ENCODE peak calls at places on chromosomes 5 and 9, in nine cellular contexts. One of them, this sample, is unnamed.

GRCh38 chr5:161138751-161139455 is 286.9 kb upstream of the ATP10B start:
- DNase-seq in fibroblast of the aortic adventitia: no peak
- DNase-seq in neural progenitor cell: no peak
- DNase-seq in foreskin keratinocyte: no peak
- DNase-seq in mesothelial cell of epicardium: no peak
- DNase-seq in WTC11: no peak
- DNase-seq in foreskin fibroblast: no peak
- DNase-seq in nephron progenitor cell: no peak
- DNase-seq in GM06990: no peak
- DNase-seq in this sample: no peak

GRCh38 chr5:56330167-56330566 is 97.0 kb upstream of the ANKRD55 start:
- DNase-seq in fibroblast of the aortic adventitia: no peak
- DNase-seq in neural progenitor cell: no peak
- DNase-seq in foreskin keratinocyte: no peak
- DNase-seq in mesothelial cell of epicardium: no peak
- DNase-seq in WTC11: no peak
- DNase-seq in foreskin fibroblast: no peak
- DNase-seq in nephron progenitor cell: no peak
- DNase-seq in GM06990: no peak
- DNase-seq in this sample: no peak

GRCh38 chr9:35691325-35691631 is 1.6 kb upstream of the TPM2 start:
- DNase-seq in fibroblast of the aortic adventitia: no peak
- DNase-seq in neural progenitor cell: peak; percentile 45
- DNase-seq in foreskin keratinocyte: no peak
- DNase-seq in mesothelial cell of epicardium: no peak
- DNase-seq in WTC11: no peak
- DNase-seq in foreskin fibroblast: no peak
- DNase-seq in nephron progenitor cell: no peak
- DNase-seq in GM06990: no peak
- DNase-seq in this sample: peak; percentile 52

GRCh38 chr9:131214457-131214856 is 61.9 kb downstream of the FAM78A start:
- DNase-seq in fibroblast of the aortic adventitia: peak; percentile 31
- DNase-seq in neural progenitor cell: no peak
- DNase-seq in foreskin keratinocyte: no peak
- DNase-seq in mesothelial cell of epicardium: no peak
- DNase-seq in WTC11: no peak
- DNase-seq in foreskin fibroblast: peak; percentile 45
- DNase-seq in nephron progenitor cell: no peak
- DNase-seq in GM06990: no peak
- DNase-seq in this sample: no peak

GRCh38 chr9:37929441-37929895 is 25.5 kb upstream of the SLC25A51 start:
- DNase-seq in fibroblast of the aortic adventitia: peak; percentile 64
- DNase-seq in neural progenitor cell: no peak
- DNase-seq in foreskin keratinocyte: peak; percentile 48
- DNase-seq in mesothelial cell of epicardium: no peak
- DNase-seq in WTC11: no peak
- DNase-seq in foreskin fibroblast: peak; percentile 69
- DNase-seq in nephron progenitor cell: no peak
- DNase-seq in GM06990: no peak
- DNase-seq in this sample: no peak

GRCh38 chr5:106311230-106311629 is 1359.5 kb downstream of the EFNA5 start:
- DNase-seq in fibroblast of the aortic adventitia: peak; percentile 38
- DNase-seq in neural progenitor cell: no peak
- DNase-seq in foreskin keratinocyte: no peak
- DNase-seq in mesothelial cell of epicardium: no peak
- DNase-seq in WTC11: no peak
- DNase-seq in foreskin fibroblast: no peak
- DNase-seq in nephron progenitor cell: no peak
- DNase-seq in GM06990: no peak
- DNase-seq in this sample: no peak

GRCh38 chr5:166119506-166119905 is 2171.9 kb upstream of the WWC1 start:
- DNase-seq in fibroblast of the aortic adventitia: no peak
- DNase-seq in neural progenitor cell: no peak
- DNase-seq in foreskin keratinocyte: no peak
- DNase-seq in mesothelial cell of epicardium: no peak
- DNase-seq in WTC11: no peak
- DNase-seq in foreskin fibroblast: no peak
- DNase-seq in nephron progenitor cell: no peak
- DNase-seq in GM06990: no peak
- DNase-seq in this sample: no peak

GRCh38 chr9:83281306-83282255 is 218.6 kb upstream of the RASEF start:
- DNase-seq in fibroblast of the aortic adventitia: peak; percentile 60
- DNase-seq in neural progenitor cell: no peak
- DNase-seq in foreskin keratinocyte: peak; percentile 24
- DNase-seq in mesothelial cell of epicardium: no peak
- DNase-seq in WTC11: no peak
- DNase-seq in foreskin fibroblast: peak; percentile 69
- DNase-seq in nephron progenitor cell: no peak
- DNase-seq in GM06990: no peak
- DNase-seq in this sample: no peak

GRCh38 chr5:144390133-144390532 is 219.5 kb downstream of the KCTD16 start:
- DNase-seq in fibroblast of the aortic adventitia: peak; percentile 35
- DNase-seq in neural progenitor cell: peak; percentile 23
- DNase-seq in foreskin keratinocyte: peak; percentile 1
- DNase-seq in mesothelial cell of epicardium: no peak
- DNase-seq in WTC11: peak; percentile 16
- DNase-seq in foreskin fibroblast: no peak
- DNase-seq in nephron progenitor cell: no peak
- DNase-seq in GM06990: no peak
- DNase-seq in this sample: no peak

GRCh38 chr5:130605200-130605599 is 559.9 kb downstream of the HINT1 start:
- DNase-seq in fibroblast of the aortic adventitia: no peak
- DNase-seq in neural progenitor cell: peak; percentile 71
- DNase-seq in foreskin keratinocyte: peak; percentile 56
- DNase-seq in mesothelial cell of epicardium: no peak
- DNase-seq in WTC11: no peak
- DNase-seq in foreskin fibroblast: no peak
- DNase-seq in nephron progenitor cell: no peak
- DNase-seq in GM06990: no peak
- DNase-seq in this sample: no peak

GRCh38 chr5:169003721-169004481 is 297.0 kb downstream of the SLIT3 start:
- DNase-seq in fibroblast of the aortic adventitia: peak; percentile 28
- DNase-seq in neural progenitor cell: peak; percentile 56
- DNase-seq in foreskin keratinocyte: no peak
- DNase-seq in mesothelial cell of epicardium: no peak
- DNase-seq in WTC11: peak; percentile 30
- DNase-seq in foreskin fibroblast: no peak
- DNase-seq in nephron progenitor cell: peak; percentile 30
- DNase-seq in GM06990: no peak
- DNase-seq in this sample: no peak

DNA sequence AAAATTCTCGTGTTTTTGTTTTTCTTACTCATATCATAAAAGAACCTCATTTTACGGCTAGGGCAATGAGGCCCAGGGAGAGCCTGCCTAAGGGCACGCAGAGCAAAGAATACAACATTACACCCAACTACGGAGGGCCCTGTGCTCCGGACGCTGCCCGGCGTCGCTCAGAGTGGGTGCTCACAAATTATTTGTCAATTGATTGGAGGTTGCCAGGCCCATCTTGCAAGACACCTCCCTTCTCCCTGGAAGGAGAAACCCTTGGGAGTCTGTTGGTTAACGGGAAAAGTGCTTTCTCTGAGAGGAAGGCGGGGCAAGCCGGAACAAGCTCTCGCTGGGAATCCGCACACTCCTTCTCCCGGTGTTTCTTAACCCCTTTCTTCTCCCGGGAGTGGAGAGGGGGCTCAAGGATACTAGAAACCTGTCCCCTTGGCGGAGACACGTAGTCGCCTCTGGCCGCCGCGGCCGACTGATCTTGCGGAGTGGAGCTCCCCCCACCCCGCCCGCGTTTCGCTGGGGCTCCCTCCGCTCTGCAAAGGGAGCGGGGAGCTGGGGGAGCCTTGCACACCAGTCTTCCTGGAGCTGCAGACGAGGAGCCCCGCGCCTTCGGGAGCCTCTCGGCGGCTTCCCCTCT is 599.3 kb upstream of the SGCD start:
- DNase-seq in fibroblast of the aortic adventitia: no peak
- DNase-seq in neural progenitor cell: peak; percentile 55
- DNase-seq in foreskin keratinocyte: peak; percentile 32
- DNase-seq in mesothelial cell of epicardium: no peak
- DNase-seq in WTC11: no peak
- DNase-seq in foreskin fibroblast: no peak
- DNase-seq in nephron progenitor cell: no peak
- DNase-seq in GM06990: no peak
- DNase-seq in this sample: no peak
- TF ChIP-seq CTCF in fibroblast of the aortic adventitia: no peak
- TF ChIP-seq CTCF in neural progenitor cell: no peak
- TF ChIP-seq CTCF in foreskin keratinocyte: no peak
- TF ChIP-seq CTCF in mesothelial cell of epicardium: no peak
- TF ChIP-seq CTCF in WTC11: no peak
- TF ChIP-seq CTCF in foreskin fibroblast: no peak
- TF ChIP-seq CTCF in nephron progenitor cell: no peak
- TF ChIP-seq CTCF in GM06990: no peak
- TF ChIP-seq CTCF in this sample: no peak

GRCh38 chr9:12329623-12329985 is 363.6 kb upstream of the TYRP1 start:
- DNase-seq in fibroblast of the aortic adventitia: no peak
- DNase-seq in neural progenitor cell: no peak
- DNase-seq in foreskin keratinocyte: no peak
- DNase-seq in mesothelial cell of epicardium: no peak
- DNase-seq in WTC11: no peak
- DNase-seq in foreskin fibroblast: no peak
- DNase-seq in nephron progenitor cell: no peak
- DNase-seq in GM06990: no peak
- DNase-seq in this sample: no peak
- TF ChIP-seq CTCF in fibroblast of the aortic adventitia: no peak
- TF ChIP-seq CTCF in neural progenitor cell: no peak
- TF ChIP-seq CTCF in foreskin keratinocyte: no peak
- TF ChIP-seq CTCF in mesothelial cell of epicardium: no peak
- TF ChIP-seq CTCF in WTC11: no peak
- TF ChIP-seq CTCF in foreskin fibroblast: no peak
- TF ChIP-seq CTCF in nephron progenitor cell: peak; percentile 7
- TF ChIP-seq CTCF in GM06990: no peak
- TF ChIP-seq CTCF in this sample: no peak

GRCh38 chr9:71768388-71769174 is at the start of gene CEMIP2:
- DNase-seq in fibroblast of the aortic adventitia: peak; percentile 85
- DNase-seq in neural progenitor cell: peak; percentile 96
- DNase-seq in foreskin keratinocyte: peak; percentile 92
- DNase-seq in mesothelial cell of epicardium: peak; percentile 88
- DNase-seq in WTC11: peak; percentile 91
- DNase-seq in foreskin fibroblast: peak; percentile 91
- DNase-seq in nephron progenitor cell: peak; percentile 90
- DNase-seq in GM06990: peak; percentile 82
- DNase-seq in this sample: peak; percentile 90

GRCh38 chr9:71767421-71768321 is 642 bp downstream of the CEMIP2 start:
- DNase-seq in fibroblast of the aortic adventitia: peak; percentile 36
- DNase-seq in neural progenitor cell: peak; percentile 96
- DNase-seq in foreskin keratinocyte: peak; percentile 40
- DNase-seq in mesothelial cell of epicardium: no peak
- DNase-seq in WTC11: peak; percentile 40
- DNase-seq in foreskin fibroblast: peak; percentile 16
- DNase-seq in nephron progenitor cell: peak; percentile 59
- DNase-seq in GM06990: no peak
- DNase-seq in this sample: no peak

GRCh38 chr9:71772726-71773125 is 4.4 kb upstream of the CEMIP2 start:
- DNase-seq in fibroblast of the aortic adventitia: no peak
- DNase-seq in neural progenitor cell: no peak
- DNase-seq in foreskin keratinocyte: no peak
- DNase-seq in mesothelial cell of epicardium: no peak
- DNase-seq in WTC11: no peak
- DNase-seq in foreskin fibroblast: no peak
- DNase-seq in nephron progenitor cell: no peak
- DNase-seq in GM06990: no peak
- DNase-seq in this sample: no peak

GRCh38 chr9:71766663-71767062 is 1.6 kb downstream of the CEMIP2 start:
- DNase-seq in fibroblast of the aortic adventitia: no peak
- DNase-seq in neural progenitor cell: no peak
- DNase-seq in foreskin keratinocyte: no peak
- DNase-seq in mesothelial cell of epicardium: no peak
- DNase-seq in WTC11: no peak
- DNase-seq in foreskin fibroblast: no peak
- DNase-seq in nephron progenitor cell: no peak
- DNase-seq in GM06990: no peak
- DNase-seq in this sample: peak; percentile 17

DNA sequence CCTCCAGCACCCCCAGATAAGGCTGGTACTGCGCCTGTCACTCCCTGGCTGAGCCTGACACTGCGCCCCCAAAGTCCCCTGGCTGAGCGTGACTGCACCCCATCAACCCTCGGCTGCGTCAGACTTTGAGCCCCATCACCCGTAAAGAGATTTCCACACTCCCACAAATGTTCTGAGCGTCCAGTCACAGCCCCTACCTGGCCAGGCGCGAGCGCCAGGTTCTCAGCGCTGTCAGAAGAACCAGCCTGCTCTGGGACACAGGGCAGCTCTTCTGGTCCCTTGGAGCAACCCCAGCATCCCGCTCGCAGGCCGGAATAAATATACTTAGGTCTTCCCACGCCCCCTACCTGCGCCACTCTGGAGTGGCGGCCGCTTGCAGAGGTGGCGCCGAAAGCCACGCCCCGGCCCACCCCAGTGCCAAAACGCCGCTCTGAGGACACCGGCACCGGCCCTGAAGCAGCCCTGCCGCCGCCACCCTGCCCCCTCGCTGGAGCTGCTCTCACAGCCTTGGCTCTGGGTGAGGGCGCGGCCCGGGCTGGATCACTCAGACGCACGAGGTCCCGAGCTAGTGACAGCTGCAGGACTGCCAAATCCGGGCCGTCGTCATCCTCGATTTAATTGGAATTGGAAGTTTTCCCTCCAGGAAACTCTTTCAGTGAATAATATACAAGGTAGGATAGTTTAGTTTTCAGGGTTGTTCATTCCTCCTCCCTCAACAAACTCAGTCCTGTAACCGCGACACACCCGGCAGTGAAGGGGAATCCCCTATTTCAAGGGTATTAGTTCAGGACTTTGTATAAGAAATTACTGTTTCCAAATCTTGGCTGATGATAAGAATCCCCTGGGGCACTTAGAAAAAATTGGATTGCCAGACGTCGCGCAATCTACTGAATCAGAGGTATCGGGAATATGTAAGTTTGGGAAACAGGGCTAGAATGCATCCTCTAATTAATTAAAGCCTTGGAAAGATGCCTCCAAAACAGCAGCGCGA is 1.2 kb upstream of the CEMIP2 start:
- DNase-seq in fibroblast of the aortic adventitia: peak; percentile 75
- DNase-seq in neural progenitor cell: peak; percentile 94
- DNase-seq in foreskin keratinocyte: peak; percentile 62
- DNase-seq in mesothelial cell of epicardium: peak; percentile 40
- DNase-seq in WTC11: peak; percentile 89
- DNase-seq in foreskin fibroblast: peak; percentile 41
- DNase-seq in nephron progenitor cell: peak; percentile 80
- DNase-seq in GM06990: peak; percentile 48
- DNase-seq in this sample: peak; percentile 33
- TF ChIP-seq CTCF in fibroblast of the aortic adventitia: peak; percentile 1
- TF ChIP-seq CTCF in neural progenitor cell: peak; percentile 36
- TF ChIP-seq CTCF in foreskin keratinocyte: peak; percentile 0
- TF ChIP-seq CTCF in mesothelial cell of epicardium: peak; percentile 18
- TF ChIP-seq CTCF in WTC11: peak; percentile 39
- TF ChIP-seq CTCF in foreskin fibroblast: peak; percentile 1
- TF ChIP-seq CTCF in nephron progenitor cell: no peak
- TF ChIP-seq CTCF in GM06990: no peak
- TF ChIP-seq CTCF in this sample: peak; percentile 19

DNA sequence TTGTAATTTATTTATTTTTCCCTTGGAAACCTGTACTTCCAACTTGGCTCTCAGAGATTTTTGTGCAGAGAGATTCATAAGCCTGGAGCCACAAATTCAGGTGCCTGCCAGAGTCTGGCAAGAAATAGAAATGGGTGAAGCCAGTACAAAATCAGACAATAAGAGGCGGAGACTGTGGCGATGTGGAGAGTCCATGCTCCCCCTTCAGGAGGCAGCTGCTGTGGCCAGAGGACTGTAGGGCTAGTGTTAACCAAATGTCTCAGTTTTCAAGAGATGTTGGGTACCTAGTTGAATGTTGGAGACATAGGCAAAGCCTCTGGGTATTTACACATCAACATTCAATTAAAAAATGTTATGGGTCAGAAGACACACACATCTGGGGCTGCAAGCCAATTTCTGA is 208.6 kb downstream of the PSAT1 start:
- DNase-seq in fibroblast of the aortic adventitia: no peak
- DNase-seq in neural progenitor cell: no peak
- DNase-seq in foreskin keratinocyte: no peak
- DNase-seq in mesothelial cell of epicardium: no peak
- DNase-seq in WTC11: no peak
- DNase-seq in foreskin fibroblast: no peak
- DNase-seq in nephron progenitor cell: no peak
- DNase-seq in GM06990: no peak
- DNase-seq in this sample: no peak
- TF ChIP-seq CTCF in fibroblast of the aortic adventitia: no peak
- TF ChIP-seq CTCF in neural progenitor cell: no peak
- TF ChIP-seq CTCF in foreskin keratinocyte: no peak
- TF ChIP-seq CTCF in mesothelial cell of epicardium: no peak
- TF ChIP-seq CTCF in WTC11: no peak
- TF ChIP-seq CTCF in foreskin fibroblast: no peak
- TF ChIP-seq CTCF in nephron progenitor cell: no peak
- TF ChIP-seq CTCF in GM06990: no peak
- TF ChIP-seq CTCF in this sample: no peak

This sample was measured in GM10248.